ENCODE peak calls at places on chromosomes 1 and 21, in six cellular contexts. F is SW 1271; W is GM04504; C is right cardiac atrium; H is stimulated activated naive CD8-positive, alpha-beta T cell treated with anti-CD3 and anti-CD28 coated beads, Interleukin-15, Interleukin-2, amounts not matched to agents 100 U/mL and 50 U/mL, for 24 hours; R is iPS-NIHi11. Y is an unnamed sample.

GRCh38 chr1:91582431-91582921 is 81.8 kb downstream of the CDC7 start:
- DNase-seq in F (no peak), W (peak; percentile 93), C (no peak), H (no peak), R (no peak), Y (no peak)

GRCh38 chr1:86753700-86754099 is 49.3 kb downstream of the SH3GLB1 start:
- DNase-seq in F (no peak), W (no peak), C (no peak), H (no peak), R (peak; percentile 26), Y (peak; percentile 65)

GRCh38 chr1:165034136-165034535 is 322.4 kb downstream of the LMX1A start:
- DNase-seq in F (no peak), W (no peak), C (no peak), H (no peak), R (no peak), Y (no peak)

GRCh38 chr1:228108742-228109072 is 392 bp downstream of the MRPL55 start:
- DNase-seq in F (no peak), W (no peak), C (peak; percentile 45), H (no peak), R (no peak), Y (peak; percentile 24)

GRCh38 chr1:7042322-7043231 is 257.3 kb downstream of the CAMTA1 start:
- DNase-seq in F (no peak), W (peak; percentile 9), C (no peak), H (no peak), R (peak; percentile 73), Y (peak; percentile 31)

GRCh38 chr21:16305686-16306085 is 575.9 kb downstream of the USP25 start:
- DNase-seq in F (no peak), W (no peak), C (no peak), H (no peak), R (peak; percentile 17), Y (no peak)

GRCh38 chr21:17513214-17514123 is 626 bp downstream of the CXADR start:
- DNase-seq in F (no peak), W (no peak), C (peak; percentile 61), H (peak; percentile 19), R (peak; percentile 50), Y (peak; percentile 60)

GRCh38 chr1:235041201-235041600 is 87.4 kb downstream of the TOMM20 start:
- DNase-seq in F (no peak), W (no peak), C (peak; percentile 27), H (no peak), R (no peak), Y (no peak)

GRCh38 chr1:98702976-98703375 is 41.5 kb downstream of the SNX7 start:
- DNase-seq in F (no peak), W (peak; percentile 25), C (no peak), H (no peak), R (no peak), Y (no peak)

GRCh38 chr1:45246760-45247159 is 40.4 kb upstream of the ZSWIM5 start:
- DNase-seq in F (no peak), W (peak; percentile 55), C (no peak), H (no peak), R (no peak), Y (peak; percentile 54)

GRCh38 chr1:50023292-50024159 is at the start of gene AGBL4:
- DNase-seq in F (no peak), W (no peak), C (peak; percentile 86), H (no peak), R (peak; percentile 89), Y (no peak)

GRCh38 chr1:182193908-182194550 is 132.5 kb upstream of the ZNF648 start:
- DNase-seq in F (no peak), W (peak; percentile 81), C (peak; percentile 31), H (no peak), R (no peak), Y (no peak)

Y was measured in HT-29.